ENCODE peak calls at places on chromosomes 13 and 19, in six cellular contexts. One of them, this sample, is unnamed.
A peak's percentile ranks its signal among the peaks of the same experiment; 100 is the strongest.

GRCh38 chr19:51568456-51568855 is 2.6 kb upstream of the ZNF175 start:
- DNase-seq in OCI-LY7: no peak
- DNase-seq in left lung: no peak
- DNase-seq in iPS-NIHi11: no peak
- DNase-seq in HEK293T: no peak
- DNase-seq in lower leg skin: no peak
- DNase-seq in this sample: no peak

GRCh38 chr19:15330801-15331418 is 1.4 kb downstream of the BRD4 start:
- DNase-seq in OCI-LY7: peak; percentile 28
- DNase-seq in left lung: peak; percentile 42
- DNase-seq in iPS-NIHi11: no peak
- DNase-seq in HEK293T: no peak
- DNase-seq in lower leg skin: no peak
- DNase-seq in this sample: no peak

GRCh38 chr13:85724554-85725432 is 74.4 kb downstream of the SLITRK6 start:
- DNase-seq in OCI-LY7: no peak
- DNase-seq in left lung: no peak
- DNase-seq in iPS-NIHi11: no peak
- DNase-seq in HEK293T: no peak
- DNase-seq in lower leg skin: no peak
- DNase-seq in this sample: no peak

GRCh38 chr19:44303305-44303704 is 1.5 kb downstream of the ZNF235 start:
- DNase-seq in OCI-LY7: no peak
- DNase-seq in left lung: no peak
- DNase-seq in iPS-NIHi11: no peak
- DNase-seq in HEK293T: no peak
- DNase-seq in lower leg skin: no peak
- DNase-seq in this sample: no peak

GRCh38 chr19:51572908-51573307 is 1.8 kb downstream of the ZNF175 start:
- DNase-seq in OCI-LY7: no peak
- DNase-seq in left lung: no peak
- DNase-seq in iPS-NIHi11: no peak
- DNase-seq in HEK293T: no peak
- DNase-seq in lower leg skin: no peak
- DNase-seq in this sample: no peak

GRCh38 chr13:21043898-21044297 is 17.5 kb downstream of the LATS2 start:
- DNase-seq in OCI-LY7: no peak
- DNase-seq in left lung: no peak
- DNase-seq in iPS-NIHi11: no peak
- DNase-seq in HEK293T: peak; percentile 32
- DNase-seq in lower leg skin: no peak
- DNase-seq in this sample: no peak

GRCh38 chr13:59774511-59774911 is 389.2 kb downstream of the DIAPH3 start:
- DNase-seq in OCI-LY7: no peak
- DNase-seq in left lung: no peak
- DNase-seq in iPS-NIHi11: no peak
- DNase-seq in HEK293T: no peak
- DNase-seq in lower leg skin: no peak
- DNase-seq in this sample: no peak

GRCh38 chr13:112588490-112589297 is 741 bp upstream of the TUBGCP3 start:
- DNase-seq in OCI-LY7: no peak
- DNase-seq in left lung: no peak
- DNase-seq in iPS-NIHi11: peak; percentile 35
- DNase-seq in HEK293T: no peak
- DNase-seq in lower leg skin: no peak
- DNase-seq in this sample: no peak

This sample was measured in occipital lobe.